ENCODE peak calls at places on chromosomes 2 and 18, in ten cellular contexts. C is stimulated activated CD4-positive, alpha-beta T cell treated with anti-CD3 and anti-CD28 coated beads, TNF-alpha, amount 100 ng/mL, for 1 hour; L is testis; K is pons; B is fibroblast of villous mesenchyme; G is GM12865; P is prostate gland; D is retinal pigment epithelial cell; Q is caudate nucleus; E is T follicular helper cell. J is an unnamed sample.

GRCh38 chr18:6155707-6156106 is 259.0 kb downstream of the L3MBTL4 start:
- DNase-seq in E (no peak), P (no peak), G (no peak), Q (no peak), D (no peak), B (no peak), C (no peak), K (no peak), L (no peak), J (no peak)

GRCh38 chr2:240963376-240964220 is 34.8 kb upstream of the SNED1 start:
- DNase-seq in Q (no peak), L (peak; percentile 12), K (no peak), C (no peak), P (no peak), D (no peak), G (no peak), E (no peak), B (no peak), J (no peak)

GRCh38 chr2:12931211-12931844 is 214.6 kb downstream of the TRIB2 start:
- DNase-seq in Q (no peak), B (peak; percentile 69), C (no peak), L (peak; percentile 51), E (no peak), P (peak; percentile 10), K (peak; percentile 65), G (peak; percentile 10), D (no peak), J (peak; percentile 78)

GRCh38 chr2:55779459-55780421 is 86.1 kb upstream of the PNPT1 start:
- DNase-seq in G (peak; percentile 24), Q (no peak), B (peak; percentile 42), E (no peak), D (no peak), P (peak; percentile 13), K (no peak), L (no peak), C (no peak), J (peak; percentile 9)

GRCh38 chr2:100875516-100876230 is 55.7 kb downstream of the NPAS2 start:
- DNase-seq in L (no peak), K (peak; percentile 19), D (peak; percentile 95), G (no peak), Q (no peak), C (no peak), P (peak; percentile 67), E (no peak), B (no peak), J (no peak)

GRCh38 chr18:79856119-79857080 is 58.7 kb downstream of the KCNG2 start:
- DNase-seq in K (no peak), G (peak; percentile 61), Q (no peak), B (peak; percentile 67), E (no peak), P (no peak), D (peak; percentile 77), L (peak; percentile 14), C (no peak), J (no peak)

GRCh38 chr18:3321133-3321812 is 59.3 kb downstream of the MYL12B start:
- DNase-seq in D (peak; percentile 91), P (no peak), G (no peak), Q (no peak), E (no peak), C (no peak), L (no peak), K (no peak), B (peak; percentile 88), J (peak; percentile 76)

GRCh38 chr18:73316513-73316912 is 448.7 kb upstream of the NETO1 start:
- DNase-seq in K (no peak), G (no peak), P (no peak), E (no peak), L (no peak), Q (no peak), B (no peak), D (no peak), C (no peak), J (peak; percentile 1)

GRCh38 chr2:230877737-230878598 is 13.2 kb downstream of the ITM2C start:
- DNase-seq in Q (no peak), C (no peak), B (no peak), P (no peak), K (no peak), L (no peak), E (no peak), D (no peak), G (peak; percentile 60), J (no peak)

GRCh38 chr2:181780159-181781081 is 100.1 kb upstream of the NEUROD1 start:
- DNase-seq in L (no peak), D (no peak), G (no peak), C (no peak), B (peak; percentile 71), Q (no peak), E (no peak), K (peak; percentile 49), P (no peak), J (no peak)

GRCh38 chr2:201707142-201707541 is 8.7 kb upstream of the MPP4 start:
- DNase-seq in G (no peak), B (no peak), K (no peak), Q (no peak), P (no peak), E (no peak), D (no peak), L (no peak), C (no peak), J (no peak)

GRCh38 chr2:238573065-238573778 is 146.5 kb downstream of the ASB1 start:
- DNase-seq in G (peak; percentile 37), Q (no peak), P (no peak), L (no peak), K (no peak), D (no peak), E (no peak), C (no peak), B (no peak), J (no peak)

GRCh38 chr2:23684540-23685176 is 242.3 kb downstream of the ATAD2B start:
- DNase-seq in D (no peak), K (no peak), C (no peak), Q (no peak), E (no peak), G (no peak), B (no peak), L (no peak), P (no peak), J (no peak)

GRCh38 chr18:53796042-53796729 is 428.3 kb downstream of the MBD2 start:
- DNase-seq in B (peak; percentile 51), C (no peak), P (no peak), K (no peak), G (peak; percentile 37), D (peak; percentile 57), Q (no peak), L (no peak), E (no peak), J (peak; percentile 75)

GRCh38 chr2:47070920-47071824 is 83.9 kb downstream of the STPG4 start:
- DNase-seq in K (peak; percentile 74), C (peak; percentile 5), G (peak; percentile 94), P (peak; percentile 27), B (peak; percentile 96), D (no peak), L (peak; percentile 68), Q (no peak), E (no peak), J (peak; percentile 77)

GRCh38 chr18:44341759-44342158 is 338.9 kb upstream of the SETBP1 start:
- DNase-seq in C (no peak), E (no peak), D (no peak), K (no peak), P (no peak), G (no peak), Q (no peak), L (no peak), B (no peak), J (peak; percentile 53)

GRCh38 chr2:99641999-99642398 is 152.2 kb upstream of the REV1 start:
- DNase-seq in L (no peak), B (no peak), P (no peak), E (no peak), Q (no peak), C (no peak), K (no peak), G (no peak), D (no peak), J (no peak)

GRCh38 chr2:144402282-144402681 is 117.6 kb downstream of the ZEB2 start:
- DNase-seq in L (peak; percentile 58), C (no peak), E (no peak), G (no peak), D (no peak), Q (no peak), B (peak; percentile 66), K (peak; percentile 77), P (no peak), J (no peak)

GRCh38 chr2:112033600-112033999 is 21.5 kb upstream of the TMEM87B start:
- DNase-seq in G (no peak), B (peak; percentile 61), L (no peak), D (no peak), P (no peak), Q (no peak), C (no peak), K (peak; percentile 18), E (no peak), J (no peak)

GRCh38 chr2:174145827-174146226 is 102.5 kb downstream of the OLA1 start:
- DNase-seq in E (no peak), G (peak; percentile 6), Q (no peak), C (no peak), B (no peak), L (peak; percentile 25), K (no peak), D (no peak), P (no peak), J (peak; percentile 41)

GRCh38 chr2:239596792-239597191 is 196.0 kb upstream of the HDAC4 start:
- DNase-seq in D (no peak), K (no peak), G (no peak), L (peak; percentile 6), B (no peak), C (no peak), P (no peak), Q (no peak), E (no peak), J (no peak)

GRCh38 chr2:19373352-19373751 is 14.9 kb upstream of the OSR1 start:
- DNase-seq in P (no peak), Q (no peak), L (no peak), B (no peak), E (no peak), D (no peak), G (no peak), C (no peak), K (no peak), J (no peak)

GRCh38 chr2:186979439-186980116 is 130.6 kb upstream of the ZSWIM2 start:
- DNase-seq in L (no peak), E (no peak), D (no peak), G (no peak), K (no peak), Q (no peak), C (no peak), B (no peak), P (no peak), J (no peak)

GRCh38 chr2:29075894-29076700 is 1.8 kb upstream of the PCARE start:
- DNase-seq in B (no peak), C (no peak), Q (peak; percentile 76), K (peak; percentile 96), G (peak; percentile 14), E (no peak), D (no peak), P (no peak), L (no peak), J (peak; percentile 20)

GRCh38 chr18:26771524-26771923 is 94.0 kb downstream of the AQP4 start:
- DNase-seq in K (no peak), Q (no peak), B (no peak), L (peak; percentile 31), C (no peak), G (peak; percentile 33), P (no peak), D (no peak), E (no peak), J (peak; percentile 4)

GRCh38 chr2:111534816-111535803 is 348.9 kb downstream of the ANAPC1 start:
- DNase-seq in K (peak; percentile 49), L (no peak), P (no peak), Q (no peak), D (peak; percentile 72), E (no peak), C (no peak), G (no peak), B (peak; percentile 89), J (peak; percentile 76)

GRCh38 chr2:95019572-95019971 is 5.9 kb upstream of the MAL start:
- DNase-seq in L (no peak), E (no peak), D (no peak), P (no peak), K (peak; percentile 57), G (no peak), Q (no peak), C (no peak), B (no peak), J (no peak)

GRCh38 chr18:29840101-29840500 is 1202.4 kb downstream of the DSC3 start:
- DNase-seq in K (no peak), D (peak; percentile 34), E (no peak), G (no peak), P (no peak), Q (no peak), C (no peak), L (no peak), B (peak; percentile 3), J (peak; percentile 6)

J was measured in foreskin fibroblast.